ENCODE peak calls at places on chromosomes 1 and 21, in seven cellular contexts. X, A, T, J, E, B and D are unnamed samples.

GRCh38 chr1:243628476-243628907 is 221.6 kb downstream of the AKT3 start:
- DNase-seq in X (no peak), A (no peak), T (no peak), J (no peak), E (no peak), B (no peak), D (no peak)

GRCh38 chr1:87329756-87330200 is 1.1 kb downstream of the LMO4 start:
- DNase-seq in X (no peak), A (no peak), T (no peak), J (peak), E (no peak), B (no peak), D (no peak)

GRCh38 chr1:37064059-37064458 is 29.7 kb upstream of the GRIK3 start:
- DNase-seq in X (no peak), A (no peak), T (peak), J (no peak), E (no peak), B (no peak), D (no peak)

GRCh38 chr1:15246960-15247614 is at the start of gene FHAD1:
- DNase-seq in X (no peak), A (no peak), T (no peak), J (peak), E (no peak), B (no peak), D (no peak)

GRCh38 chr1:9724706-9725476 is 73.4 kb downstream of the PIK3CD start:
- DNase-seq in X (no peak), A (no peak), T (no peak), J (peak), E (peak), B (no peak), D (no peak)

GRCh38 chr1:40383488-40384412 is 10.2 kb downstream of the SMAP2 start:
- DNase-seq in X (no peak), A (no peak), T (no peak), J (no peak), E (no peak), B (no peak), D (no peak)

GRCh38 chr1:111223126-111223443 is 4.4 kb upstream of the CHI3L2 start:
- DNase-seq in X (no peak), A (no peak), T (no peak), J (no peak), E (no peak), B (no peak), D (no peak)

GRCh38 chr1:7149080-7149838 is 364.0 kb downstream of the CAMTA1 start:
- DNase-seq in X (no peak), A (peak), T (no peak), J (peak), E (no peak), B (no peak), D (no peak)

GRCh38 chr1:206572835-206573771 is 39.2 kb downstream of the EIF2D start:
- DNase-seq in X (no peak), A (no peak), T (no peak), J (no peak), E (no peak), B (no peak), D (no peak)

GRCh38 chr21:22544747-22545146 is 1546.5 kb downstream of the NCAM2 start:
- DNase-seq in X (no peak), A (no peak), T (no peak), J (no peak), E (no peak), B (no peak), D (no peak)

GRCh38 chr1:81559662-81560350 is 240.9 kb upstream of the ADGRL2 start:
- DNase-seq in X (no peak), A (no peak), T (no peak), J (no peak), E (no peak), B (no peak), D (no peak)

GRCh38 chr1:247517795-247518612 is 18.2 kb downstream of the OR2C3 start:
- DNase-seq in X (no peak), A (no peak), T (no peak), J (no peak), E (no peak), B (no peak), D (no peak)

GRCh38 chr1:90402893-90403849 is 313.9 kb downstream of the BARHL2 start:
- DNase-seq in X (peak), A (no peak), T (no peak), J (peak), E (no peak), B (peak), D (no peak)

GRCh38 chr1:119714583-119714982 is 2.8 kb downstream of the PHGDH start:
- DNase-seq in X (no peak), A (no peak), T (no peak), J (no peak), E (no peak), B (no peak), D (no peak)

GRCh38 chr1:2055911-2056575 is 5.8 kb downstream of the PRKCZ start:
- DNase-seq in X (no peak), A (no peak), T (no peak), J (no peak), E (no peak), B (no peak), D (no peak)

GRCh38 chr1:160125761-160126160 is 10.2 kb downstream of the ATP1A2 start:
- DNase-seq in X (no peak), A (no peak), T (no peak), J (no peak), E (no peak), B (no peak), D (no peak)

GRCh38 chr1:89540406-89540970 is 15.9 kb downstream of the LRRC8B start:
- DNase-seq in X (no peak), A (no peak), T (peak), J (no peak), E (no peak), B (no peak), D (no peak)

GRCh38 chr1:226971765-226972164 is 31.7 kb downstream of the COQ8A start:
- DNase-seq in X (no peak), A (no peak), T (no peak), J (no peak), E (no peak), B (no peak), D (no peak)

GRCh38 chr1:156214024-156214748 is 1.4 kb downstream of the PMF1 start:
- DNase-seq in X (no peak), A (no peak), T (no peak), J (no peak), E (no peak), B (no peak), D (no peak)

GRCh38 chr1:157691285-157691920 is 9.2 kb downstream of the FCRL3 start:
- DNase-seq in X (no peak), A (no peak), T (no peak), J (peak), E (no peak), B (peak), D (no peak)

GRCh38 chr1:5379176-5379759 is 613.0 kb downstream of the NPHP4 start:
- DNase-seq in X (no peak), A (peak), T (no peak), J (no peak), E (no peak), B (no peak), D (no peak)

GRCh38 chr1:170664828-170665617 is 1.1 kb downstream of the PRRX1 start:
- DNase-seq in X (no peak), A (no peak), T (no peak), J (peak), E (no peak), B (no peak), D (no peak)

GRCh38 chr1:41629571-41629970 is 145.1 kb upstream of the EDN2 start:
- DNase-seq in X (no peak), A (no peak), T (no peak), J (no peak), E (no peak), B (peak), D (no peak)

GRCh38 chr1:230285351-230285750 is 140.8 kb downstream of the PGBD5 start:
- DNase-seq in X (no peak), A (no peak), T (peak), J (no peak), E (no peak), B (no peak), D (no peak)

GRCh38 chr1:185495898-185496297 is 178.9 kb upstream of the IVNS1ABP start:
- DNase-seq in X (no peak), A (no peak), T (no peak), J (no peak), E (no peak), B (no peak), D (no peak)

GRCh38 chr21:44972821-44973220 is 33.0 kb downstream of the SLX9 start:
- DNase-seq in X (no peak), A (no peak), T (no peak), J (no peak), E (no peak), B (no peak), D (no peak)

GRCh38 chr1:88802950-88803349 is 88.4 kb downstream of the GTF2B start:
- DNase-seq in X (no peak), A (no peak), T (no peak), J (no peak), E (no peak), B (peak), D (no peak)

GRCh38 chr1:173303984-173304383 is 96.9 kb upstream of the TNFSF4 start:
- DNase-seq in X (no peak), A (no peak), T (no peak), J (no peak), E (no peak), B (no peak), D (no peak)

GRCh38 chr1:230071316-230071715 is 4.3 kb downstream of the GALNT2 start:
- DNase-seq in X (no peak), A (no peak), T (no peak), J (no peak), E (no peak), B (no peak), D (no peak)

GRCh38 chr1:9684806-9685205 is 33.3 kb downstream of the PIK3CD start:
- DNase-seq in X (no peak), A (no peak), T (no peak), J (no peak), E (no peak), B (no peak), D (no peak)

GRCh38 chr1:166032163-166032562 is 134.6 kb downstream of the FAM78B start:
- DNase-seq in X (no peak), A (no peak), T (no peak), J (no peak), E (no peak), B (no peak), D (no peak)

GRCh38 chr1:178941261-178941689 is 70.4 kb upstream of the ANGPTL1 start:
- DNase-seq in X (no peak), A (peak), T (no peak), J (no peak), E (no peak), B (no peak), D (no peak)

GRCh38 chr1:94912263-94912986 is 14.5 kb downstream of the CNN3 start:
- DNase-seq in X (no peak), A (no peak), T (no peak), J (no peak), E (no peak), B (no peak), D (no peak)

GRCh38 chr1:183241446-183241845 is 55.4 kb downstream of the LAMC2 start:
- DNase-seq in X (peak), A (no peak), T (no peak), J (no peak), E (no peak), B (no peak), D (no peak)

GRCh38 chr1:21939650-21940374 is 2.7 kb upstream of the HSPG2 start:
- DNase-seq in X (peak), A (peak), T (peak), J (peak), E (no peak), B (peak), D (peak)
- TF ChIP-seq CTCF in X (peak), A (peak), T (peak), J (no peak), E (no peak), B (peak), D (no peak)

GRCh38 chr1:19483691-19484090 is 1.6 kb downstream of the CAPZB start:
- DNase-seq in X (no peak), A (no peak), T (no peak), J (no peak), E (no peak), B (no peak), D (no peak)

GRCh38 chr1:19484338-19484792 is 974 bp downstream of the CAPZB start:
- DNase-seq in X (no peak), A (peak), T (no peak), J (no peak), E (no peak), B (no peak), D (no peak)

GRCh38 chr1:19485362-19486187 is at the start of gene CAPZB:
- DNase-seq in X (peak), A (peak), T (peak), J (peak), E (peak), B (peak), D (peak)

GRCh38 chr1:19483261-19483660 is 2.1 kb downstream of the CAPZB start:
- DNase-seq in X (no peak), A (no peak), T (no peak), J (no peak), E (no peak), B (no peak), D (no peak)

DNA sequence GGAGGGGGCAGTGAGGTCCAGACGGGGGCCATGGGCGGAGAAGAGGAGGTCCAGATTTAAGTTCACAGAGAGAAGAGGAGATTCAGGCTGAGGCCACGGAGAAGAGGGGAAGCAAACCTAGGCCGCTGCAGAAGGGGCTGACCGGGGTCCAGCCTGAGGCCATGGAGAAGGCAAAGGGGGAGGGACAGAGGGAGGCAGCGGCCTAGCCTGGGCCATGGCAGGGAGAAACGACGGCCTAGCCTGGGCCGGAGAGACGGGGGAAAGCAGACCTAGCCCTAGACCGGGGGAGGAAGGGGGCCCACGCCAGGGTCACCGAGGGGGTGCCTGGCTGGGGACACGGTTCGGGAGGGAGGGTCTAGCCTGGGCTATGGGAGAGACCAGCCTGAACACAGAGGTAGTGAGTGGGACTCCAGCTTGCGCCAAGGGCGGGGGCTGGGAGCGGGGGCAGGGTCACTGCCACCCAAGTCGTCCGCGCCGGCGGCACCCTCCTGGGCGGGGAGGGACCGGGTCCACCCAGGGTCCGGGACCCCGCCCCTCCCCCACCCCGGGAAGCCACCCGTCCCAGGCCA is 462 bp downstream of the CAPZB start:
- DNase-seq in X (no peak), A (no peak), T (no peak), J (no peak), E (no peak), B (no peak), D (no peak)
- TF ChIP-seq CTCF in X (no peak), A (no peak), T (no peak), J (no peak), E (no peak), B (no peak), D (no peak)

DNA sequence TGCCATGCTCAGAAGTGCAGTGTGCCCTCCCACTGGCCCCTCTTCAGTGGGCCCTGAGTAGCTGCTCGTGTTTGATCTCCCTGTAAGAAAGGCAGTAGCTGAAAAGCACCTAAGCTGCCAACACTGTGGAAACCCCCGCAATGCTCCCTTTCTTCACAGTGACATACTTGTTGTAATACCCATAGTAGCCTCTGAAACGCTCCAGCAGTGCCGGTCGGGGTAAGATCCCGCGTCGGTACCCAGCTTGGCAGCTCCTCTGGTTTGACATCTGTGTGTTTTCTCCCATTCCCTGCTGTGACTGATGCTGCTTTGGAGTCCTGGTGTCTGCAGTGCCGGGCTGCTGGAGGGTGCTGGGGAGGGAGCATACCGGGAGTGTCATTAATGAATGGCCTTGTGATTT is 3.6 kb downstream of the CHAF1B start:
- DNase-seq in X (no peak), A (no peak), T (peak), J (no peak), E (no peak), B (peak), D (no peak)
- TF ChIP-seq CTCF in X (no peak), A (no peak), T (peak), J (no peak), E (no peak), B (peak), D (no peak)

GRCh38 chr21:39071623-39072214 is 111.5 kb downstream of the PSMG1 start:
- DNase-seq in X (peak), A (peak), T (no peak), J (no peak), E (no peak), B (no peak), D (no peak)

GRCh38 chr21:39063517-39063916 is 119.7 kb downstream of the PSMG1 start:
- DNase-seq in X (no peak), A (no peak), T (no peak), J (no peak), E (no peak), B (no peak), D (no peak)

GRCh38 chr21:39065912-39066311 is 117.3 kb downstream of the PSMG1 start:
- DNase-seq in X (no peak), A (no peak), T (no peak), J (no peak), E (no peak), B (no peak), D (no peak)

GRCh38 chr21:39064325-39065012 is 118.8 kb downstream of the PSMG1 start:
- DNase-seq in X (no peak), A (no peak), T (no peak), J (no peak), E (no peak), B (no peak), D (no peak)

GRCh38 chr21:39066829-39067785 is 116.1 kb downstream of the PSMG1 start:
- DNase-seq in X (no peak), A (no peak), T (no peak), J (no peak), E (no peak), B (no peak), D (no peak)
- TF ChIP-seq CTCF in X (no peak), A (no peak), T (no peak), J (no peak), E (no peak), B (no peak), D (no peak)

GRCh38 chr21:33824156-33824941 is 91.3 kb downstream of the ATP5PO start:
- DNase-seq in X (no peak), A (no peak), T (no peak), J (no peak), E (no peak), B (no peak), D (no peak)
- TF ChIP-seq CTCF in X (no peak), A (no peak), T (no peak), J (no peak), E (no peak), B (peak), D (no peak)

GRCh38 chr21:39097335-39097861 is 85.9 kb downstream of the PSMG1 start:
- DNase-seq in X (no peak), A (no peak), T (no peak), J (no peak), E (no peak), B (no peak), D (no peak)
- TF ChIP-seq CTCF in X (no peak), A (no peak), T (no peak), J (no peak), E (no peak), B (no peak), D (no peak)